ENCODE peak calls at places on chromosome 9, in eight cellular contexts. K, G, A, L, I, T, X and C are unnamed samples.
A peak's percentile ranks its signal among the peaks of the same experiment; 100 is the strongest.

GRCh38 chr9:130446111-130446861 is 1.5 kb downstream of the ASS1 start:
- DNase-seq in K (peak; percentile 64), I (peak; percentile 96), L (no peak), X (no peak), T (no peak), G (no peak), A (no peak), C (no peak)

GRCh38 chr9:85421641-85422040 is 320.1 kb downstream of the AGTPBP1 start:
- DNase-seq in G (no peak), K (no peak), A (no peak), X (no peak), L (no peak), I (no peak), T (no peak), C (no peak)

GRCh38 chr9:137202966-137203365 is 2.4 kb upstream of the TPRN start:
- DNase-seq in A (no peak), I (no peak), X (no peak), G (no peak), L (no peak), K (no peak), T (no peak), C (no peak)

GRCh38 chr9:38682713-38683112 is 37.2 kb downstream of the FAM240B start:
- DNase-seq in K (peak; percentile 20), I (peak; percentile 77), T (peak; percentile 76), A (no peak), L (no peak), X (no peak), G (peak; percentile 74), C (no peak)

GRCh38 chr9:128911529-128912035 is 9.2 kb upstream of the PHYHD1 start:
- DNase-seq in X (no peak), G (no peak), A (no peak), K (no peak), T (peak; percentile 92), I (no peak), L (no peak), C (no peak)

GRCh38 chr9:100465765-100466164 is 7.2 kb upstream of the TMEFF1 start:
- DNase-seq in K (no peak), I (no peak), G (no peak), X (no peak), L (no peak), T (no peak), A (no peak), C (no peak)

GRCh38 chr9:761155-761792 is 80.2 kb upstream of the DMRT1 start:
- DNase-seq in I (peak; percentile 77), A (no peak), L (no peak), T (no peak), G (no peak), X (no peak), K (no peak), C (no peak)

GRCh38 chr9:124010665-124011321 is 775 bp upstream of the LHX2 start:
- DNase-seq in X (no peak), T (no peak), A (no peak), I (no peak), G (no peak), L (no peak), K (peak; percentile 89), C (no peak)

GRCh38 chr9:684055-684949 is 157.2 kb upstream of the DMRT1 start:
- DNase-seq in A (no peak), K (peak; percentile 83), L (no peak), T (no peak), I (peak; percentile 82), X (no peak), G (no peak), C (no peak)

GRCh38 chr9:68780735-68781134 is 75.7 kb downstream of the PIP5K1B start:
- DNase-seq in A (no peak), X (no peak), K (peak; percentile 33), T (no peak), I (no peak), L (peak; percentile 31), G (peak; percentile 2), C (no peak)

GRCh38 chr9:3760031-3760430 is 234.2 kb upstream of the RFX3 start:
- DNase-seq in K (peak; percentile 61), G (peak; percentile 46), T (no peak), I (no peak), A (no peak), L (no peak), X (no peak), C (no peak)

GRCh38 chr9:14144215-14144614 is 169.7 kb downstream of the NFIB start:
- DNase-seq in X (no peak), I (no peak), T (no peak), L (no peak), K (no peak), A (no peak), G (no peak), C (no peak)

GRCh38 chr9:96158909-96159575 is 142.9 kb downstream of the HSD17B3 start:
- DNase-seq in X (no peak), A (no peak), K (no peak), I (no peak), L (no peak), G (no peak), T (no peak), C (no peak)

GRCh38 chr9:32558408-32558914 is 6.1 kb upstream of the TOPORS start:
- DNase-seq in K (no peak), T (no peak), G (no peak), X (no peak), L (no peak), I (no peak), A (no peak), C (no peak)

GRCh38 chr9:116701940-116702642 is 15.0 kb downstream of the TRIM32 start:
- DNase-seq in X (no peak), T (no peak), K (no peak), G (no peak), I (no peak), L (no peak), A (no peak), C (no peak)